ENCODE peak calls at places on chromosomes 12 and 14, in seven cellular contexts. O is renal cortical epithelial cell; A is progenitor cell of endocrine pancreas; F is activated T-cell treated with anti-CD3 and anti-CD28 coated beads, Interleukin-2, amount 50 U/mL, for 72 hours; C is retina; D is stimulated activated CD8-positive, alpha-beta memory T cell treated with anti-CD3 and anti-CD28 coated beads, Interleukin-12 subunit alpha, Interleukin-12 subunit beta, amount 100 ng/mL, for 1 hour; J is heart right ventricle. Q is an unnamed sample.

GRCh38 chr14:77483851-77484250 is 14.8 kb downstream of the ISM2 start:
- DNase-seq in O (peak), A (no peak), F (no peak), C (no peak), D (no peak), J (no peak), Q (no peak)

GRCh38 chr14:30585204-30585603 is 26.2 kb downstream of the G2E3 start:
- DNase-seq in O (no peak), A (no peak), F (no peak), C (no peak), D (no peak), J (no peak), Q (no peak)

GRCh38 chr12:7269273-7269672 is 34.6 kb upstream of the ACSM4 start:
- DNase-seq in O (no peak), A (no peak), F (no peak), C (no peak), D (no peak), J (no peak), Q (no peak)

GRCh38 chr14:97706814-97707213 is 909.6 kb downstream of the VRK1 start:
- DNase-seq in O (no peak), A (no peak), F (no peak), C (no peak), D (no peak), J (no peak), Q (no peak)

GRCh38 chr12:90978117-90978770 is 23.3 kb upstream of the CCER1 start:
- DNase-seq in O (peak), A (no peak), F (no peak), C (peak), D (no peak), J (peak), Q (peak)

GRCh38 chr14:81811705-81812269 is 278.1 kb upstream of the SEL1L start:
- DNase-seq in O (no peak), A (no peak), F (no peak), C (no peak), D (no peak), J (no peak), Q (no peak)

GRCh38 chr12:58888131-58888783 is 32.0 kb downstream of the LRIG3 start:
- DNase-seq in O (peak), A (no peak), F (no peak), C (no peak), D (no peak), J (peak), Q (no peak)

GRCh38 chr14:103109789-103110415 is 13.4 kb upstream of the TNFAIP2 start:
- DNase-seq in O (peak), A (no peak), F (no peak), C (peak), D (no peak), J (peak), Q (peak)